ENCODE peak calls at places on chromosomes 1 and 21, in four cellular contexts. O is A549, Q is GM12878, F is endothelial cell of umbilical vein. N is an unnamed sample.

GRCh38 chr1:185044981-185045792 is at the start of gene RNF2:
- DNase-seq in F (peak), O (peak), Q (peak), N (peak)

GRCh38 chr1:174800221-174800791 is 199.4 kb upstream of the CACYBP start:
- DNase-seq in F (no peak), O (no peak), Q (no peak), N (no peak)

GRCh38 chr21:44601596-44602473 is 1.4 kb downstream of the KRTAP10-7 start:
- DNase-seq in O (no peak), F (no peak), Q (no peak), N (no peak)

GRCh38 chr1:185741551-185741950 is 7.4 kb downstream of the HMCN1 start:
- DNase-seq in F (no peak), O (no peak), Q (no peak), N (no peak)

GRCh38 chr1:55781003-55781402 is 565.8 kb upstream of the USP24 start:
- DNase-seq in F (no peak), O (no peak), Q (no peak), N (no peak)

GRCh38 chr1:209063816-209064664 is 519.5 kb upstream of the CAMK1G start:
- DNase-seq in Q (no peak), O (no peak), F (no peak), N (peak)

GRCh38 chr1:26730695-26731094 is 34.9 kb downstream of the ARID1A start:
- DNase-seq in O (no peak), F (no peak), Q (no peak), N (no peak)

GRCh38 chr1:42735477-42736105 is 4.4 kb downstream of the CLDN19 start:
- DNase-seq in Q (no peak), F (no peak), O (no peak), N (no peak)

GRCh38 chr1:1213919-1214599 is at the start of gene TNFRSF4:
- DNase-seq in Q (no peak), O (no peak), F (no peak), N (peak)

GRCh38 chr1:216742625-216743024 is 19.4 kb upstream of the ESRRG start:
- DNase-seq in O (peak), F (no peak), Q (no peak), N (no peak)

GRCh38 chr1:226489718-226490440 is 58.7 kb upstream of the STUM start:
- DNase-seq in O (no peak), F (no peak), Q (no peak), N (no peak)

GRCh38 chr1:204376919-204377799 is 17.4 kb upstream of the PLEKHA6 start:
- DNase-seq in F (peak), Q (no peak), O (peak), N (no peak)

GRCh38 chr1:97489834-97490233 is 431.0 kb downstream of the DPYD start:
- DNase-seq in Q (no peak), O (peak), F (peak), N (peak)

GRCh38 chr1:177780096-177780700 is 189.7 kb downstream of the SEC16B start:
- DNase-seq in F (peak), Q (no peak), O (peak), N (peak)

GRCh38 chr1:15326691-15327530 is 79.9 kb downstream of the FHAD1 start:
- DNase-seq in Q (no peak), F (no peak), O (no peak), N (no peak)

GRCh38 chr1:1395166-1395565 is 4.0 kb downstream of the CCNL2 start:
- DNase-seq in O (no peak), Q (no peak), F (no peak), N (no peak)

GRCh38 chr1:68954841-68955240 is 458.0 kb upstream of the DEPDC1 start:
- DNase-seq in O (no peak), F (no peak), Q (no peak), N (no peak)

GRCh38 chr1:169368406-169368769 is 393 bp downstream of the BLZF1 start:
- DNase-seq in Q (peak), F (peak), O (no peak), N (peak)

GRCh38 chr1:233543338-233544255 is 70.3 kb upstream of the KCNK1 start:
- DNase-seq in F (no peak), Q (no peak), O (peak), N (peak)

GRCh38 chr1:234970371-234970730 is 158.3 kb downstream of the TOMM20 start:
- DNase-seq in O (no peak), F (peak), Q (no peak), N (no peak)

GRCh38 chr1:47334765-47335435 is 1.3 kb downstream of the CMPK1 start:
- DNase-seq in F (peak), Q (peak), O (no peak), N (no peak)

GRCh38 chr1:236947794-236948193 is 56.4 kb downstream of the MT1HL1 start:
- DNase-seq in Q (no peak), F (no peak), O (no peak), N (no peak)

GRCh38 chr1:7749126-7749525 is 22.0 kb upstream of the VAMP3 start:
- DNase-seq in Q (no peak), F (no peak), O (no peak), N (no peak)

GRCh38 chr1:87129606-87130005 is 199.1 kb upstream of the LMO4 start:
- DNase-seq in Q (no peak), O (no peak), F (no peak), N (no peak)

GRCh38 chr1:203017061-203017460 is 9.2 kb upstream of the PPFIA4 start:
- DNase-seq in Q (no peak), F (no peak), O (no peak), N (no peak)

GRCh38 chr1:70360321-70360720 is 5.8 kb upstream of the ANKRD13C start:
- DNase-seq in Q (no peak), O (peak), F (no peak), N (no peak)

GRCh38 chr1:244100276-244100675 is 49.2 kb downstream of the ZBTB18 start:
- DNase-seq in F (no peak), Q (no peak), O (no peak), N (no peak)

GRCh38 chr1:30613188-30613587 is 110.2 kb downstream of the MATN1 start:
- DNase-seq in O (no peak), Q (no peak), F (no peak), N (no peak)
- H3K4me3 ChIP-seq in O (no peak), Q (no peak), F (no peak), N (no peak)

GRCh38 chr21:29091032-29091431 is 17.6 kb upstream of the CCT8 start:
- DNase-seq in F (peak), O (no peak), Q (no peak), N (no peak)
- TF ChIP-seq MYC in F (no peak), O (no peak), Q (no peak), N (no peak)

DNA sequence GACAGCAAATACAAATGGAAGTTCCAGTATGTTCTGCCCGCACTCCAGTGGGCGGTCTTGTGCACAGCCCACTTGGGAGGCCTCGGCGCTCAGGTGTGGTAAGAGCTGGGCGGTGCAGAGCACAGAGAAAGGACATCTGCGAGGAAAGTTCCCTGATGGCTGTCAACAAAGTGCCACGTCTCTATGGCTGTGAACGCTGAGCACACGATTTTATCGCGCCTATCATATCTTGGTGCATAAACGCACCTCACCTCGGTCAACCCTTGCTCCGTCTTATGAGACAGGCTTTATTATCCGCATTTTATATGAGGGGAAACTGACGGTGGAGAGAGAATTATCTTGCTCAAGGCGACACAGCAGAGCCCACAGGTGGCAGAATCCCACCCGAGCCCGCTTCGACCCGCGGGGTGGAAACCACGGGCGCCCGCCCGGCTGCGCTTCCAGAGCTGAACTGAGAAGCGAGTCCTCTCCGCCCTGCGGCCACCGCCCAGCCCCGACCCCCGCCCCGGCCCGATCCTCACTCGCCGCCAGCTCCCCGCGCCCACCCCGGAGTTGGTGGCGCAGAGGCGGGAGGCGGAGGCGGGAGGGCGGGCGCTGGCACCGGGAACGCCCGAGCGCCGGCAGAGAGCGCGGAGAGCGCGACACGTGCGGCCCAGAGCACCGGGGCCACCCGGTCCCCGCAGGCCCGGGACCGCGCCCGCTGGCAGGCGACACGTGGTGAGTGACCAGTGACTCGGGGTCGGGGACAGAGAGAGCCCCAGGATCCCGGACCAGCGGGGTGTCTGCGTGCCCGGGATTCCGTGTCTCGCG is at the start of gene IL12RB2:
- DNase-seq in Q (no peak), O (no peak), F (no peak), N (no peak)
- H3K4me3 ChIP-seq in Q (peak), O (peak), F (peak), N (no peak)

GRCh38 chr1:201089621-201090020 is 22.6 kb downstream of the CACNA1S start:
- DNase-seq in Q (no peak), O (no peak), F (no peak), N (no peak)

GRCh38 chr1:201088901-201089525 is 23.2 kb downstream of the CACNA1S start:
- DNase-seq in Q (no peak), F (no peak), O (no peak), N (no peak)

GRCh38 chr1:201084171-201084766 is 28.0 kb downstream of the CACNA1S start:
- DNase-seq in O (no peak), Q (no peak), F (peak), N (no peak)

GRCh38 chr1:201088395-201088794 is 23.8 kb downstream of the CACNA1S start:
- DNase-seq in F (no peak), O (no peak), Q (no peak), N (no peak)

GRCh38 chr1:201085902-201086735 is 26.1 kb downstream of the CACNA1S start:
- DNase-seq in F (peak), O (peak), Q (no peak), N (peak)
- TF ChIP-seq MYC in F (no peak), O (no peak), Q (no peak), N (peak)

GRCh38 chr1:228160201-228160761 is 5.3 kb upstream of the IBA57 start:
- DNase-seq in Q (no peak), F (no peak), O (no peak), N (no peak)

GRCh38 chr1:228162286-228163003 is 3.2 kb upstream of the IBA57 start:
- DNase-seq in Q (no peak), O (no peak), F (peak), N (no peak)

GRCh38 chr1:228161381-228161780 is 4.2 kb upstream of the IBA57 start:
- DNase-seq in F (no peak), O (no peak), Q (no peak), N (no peak)

GRCh38 chr1:228163004-228163753 is 2.4 kb upstream of the IBA57 start:
- DNase-seq in Q (no peak), F (peak), O (no peak), N (no peak)

DNA sequence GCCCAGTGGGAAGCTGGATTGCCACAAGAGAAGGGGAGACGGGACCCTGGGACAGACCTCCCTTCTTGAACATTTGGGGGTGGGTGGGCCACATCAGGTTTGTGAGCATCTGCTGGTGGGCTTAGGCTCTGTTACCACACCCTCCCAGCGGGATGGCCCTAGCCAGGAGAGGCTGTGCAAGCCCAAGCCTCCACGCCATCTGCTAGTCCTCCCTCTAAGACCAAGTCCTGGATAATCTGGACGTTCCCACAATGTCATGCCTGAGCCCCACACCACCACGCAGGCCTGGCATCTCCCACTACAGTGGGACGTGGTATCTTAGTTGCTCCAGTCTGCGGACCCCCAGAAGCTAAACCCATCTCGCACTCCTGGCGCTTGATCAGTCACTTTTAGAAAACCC is 3.7 kb upstream of the IBA57 start:
- DNase-seq in F (no peak), O (no peak), Q (no peak), N (no peak)
- H3K4me3 ChIP-seq in F (no peak), O (no peak), Q (no peak), N (no peak)

GRCh38 chr1:94416901-94417701 is 1.1 kb upstream of the ABCD3 start:
- DNase-seq in O (peak), Q (no peak), F (peak), N (peak)
- TF ChIP-seq MYC in O (no peak), Q (no peak), F (no peak), N (no peak)

DNA sequence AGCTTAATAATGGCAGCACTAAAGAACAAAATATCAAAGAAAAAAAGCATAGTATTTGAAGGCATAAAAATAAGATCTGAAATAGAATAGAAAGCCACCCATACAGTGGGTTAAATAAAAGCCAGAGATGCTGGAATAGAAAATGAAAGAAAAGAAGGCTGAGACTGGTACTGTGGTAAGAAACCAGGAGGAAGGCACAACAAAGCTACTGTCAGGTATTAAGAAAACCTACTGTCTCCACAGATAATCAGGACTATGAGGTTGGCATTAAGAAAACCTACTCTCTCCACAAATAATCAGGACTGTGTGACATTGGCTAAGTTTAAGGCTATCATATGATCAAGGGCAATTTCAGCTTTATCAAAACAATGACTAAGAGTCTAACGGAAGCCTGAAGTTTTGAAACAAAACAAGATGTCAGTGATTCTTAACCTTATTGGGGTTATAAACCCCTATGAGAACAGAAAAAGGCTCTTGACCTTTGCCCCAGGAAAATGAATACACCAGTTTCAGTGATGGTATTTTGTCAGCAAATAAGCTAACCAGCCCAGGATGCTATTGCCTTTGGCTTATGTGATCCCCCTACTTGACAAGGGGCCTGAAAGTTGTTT is 24.4 kb downstream of the MCOLN2 start:
- DNase-seq in O (no peak), Q (no peak), F (peak), N (no peak)
- H3K4me3 ChIP-seq in O (no peak), Q (peak), F (no peak), N (no peak)

GRCh38 chr1:151371744-151372410 is 628 bp downstream of the SELENBP1 start:
- DNase-seq in F (peak), Q (no peak), O (peak), N (no peak)
- TF ChIP-seq MYC in F (no peak), Q (no peak), O (no peak), N (no peak)

N was measured in NB4.